ENCODE peak calls at places on chromosomes 2 and 18, in six cellular contexts. R, Z, W, L, E and O are unnamed samples.

GRCh38 chr2:77512521-77512920 is 9.7 kb downstream of the LRRTM4 start:
- DNase-seq in R (no peak), Z (no peak), W (no peak), L (no peak), E (no peak), O (no peak)

GRCh38 chr18:44988821-44989587 is 308.3 kb downstream of the SETBP1 start:
- DNase-seq in R (no peak), Z (no peak), W (no peak), L (no peak), E (no peak), O (no peak)

GRCh38 chr2:6073260-6074141 is 381.3 kb downstream of the SOX11 start:
- DNase-seq in R (no peak), Z (peak), W (no peak), L (no peak), E (no peak), O (no peak)

GRCh38 chr2:215038411-215038810 is 100.0 kb downstream of the ABCA12 start:
- DNase-seq in R (no peak), Z (no peak), W (no peak), L (no peak), E (no peak), O (no peak)

GRCh38 chr2:173076557-173077345 is 1.1 kb downstream of the MAP3K20 start:
- DNase-seq in R (peak), Z (peak), W (peak), L (peak), E (peak), O (peak)

GRCh38 chr2:126586321-126586720 is 69.6 kb upstream of the GYPC start:
- DNase-seq in R (no peak), Z (no peak), W (no peak), L (no peak), E (no peak), O (no peak)

GRCh38 chr18:57737661-57738060 is 65.5 kb downstream of the ATP8B1 start:
- DNase-seq in R (no peak), Z (peak), W (no peak), L (no peak), E (no peak), O (no peak)

GRCh38 chr2:105802587-105802986 is 57.9 kb downstream of the NCK2 start:
- DNase-seq in R (no peak), Z (no peak), W (peak), L (no peak), E (peak), O (peak)

GRCh38 chr2:109638807-109639206 is 24.6 kb downstream of the SOWAHC start:
- DNase-seq in R (no peak), Z (no peak), W (no peak), L (no peak), E (no peak), O (no peak)

GRCh38 chr2:1564506-1564905 is 151.2 kb downstream of the TPO start:
- DNase-seq in R (no peak), Z (no peak), W (no peak), L (no peak), E (peak), O (no peak)

GRCh38 chr2:130836501-130837174 is at the start of gene ARHGEF4:
- DNase-seq in R (peak), Z (no peak), W (peak), L (no peak), E (peak), O (peak)